ENCODE peak calls at places on chromosomes 12 and 14, in eight cellular contexts. A, V, S, H, L, Z, W and O are unnamed samples.

GRCh38 chr12:93571854-93572711 is at the start of gene SOCS2:
- DNase-seq in Z (no peak), L (peak), V (no peak), H (peak), A (no peak), W (peak), S (peak), O (no peak)

GRCh38 chr12:106753526-106753925 is 21.0 kb upstream of the RIC8B start:
- DNase-seq in V (no peak), L (peak), Z (no peak), W (peak), S (no peak), A (no peak), H (no peak), O (no peak)

GRCh38 chr12:121810234-121810817 is 6.5 kb downstream of the SETD1B start:
- DNase-seq in Z (no peak), H (no peak), V (no peak), S (no peak), A (no peak), L (no peak), W (no peak), O (no peak)

GRCh38 chr12:84033162-84033561 is 879.4 kb downstream of the SLC6A15 start:
- DNase-seq in W (no peak), A (no peak), H (no peak), L (no peak), S (no peak), Z (no peak), V (no peak), O (no peak)

GRCh38 chr14:99236386-99237133 is 35.4 kb downstream of the BCL11B start:
- DNase-seq in Z (no peak), W (no peak), V (no peak), L (no peak), A (no peak), H (no peak), S (no peak), O (no peak)

GRCh38 chr12:5505751-5506150 is 73.8 kb downstream of the NTF3 start:
- DNase-seq in V (no peak), S (no peak), W (no peak), Z (no peak), L (no peak), H (no peak), A (no peak), O (no peak)

GRCh38 chr12:120264511-120265202 is 873 bp downstream of the PXN start:
- DNase-seq in H (no peak), W (no peak), S (peak), Z (no peak), L (no peak), V (no peak), A (no peak), O (peak)

GRCh38 chr12:10088955-10089354 is 9.8 kb downstream of the CLEC1A start:
- DNase-seq in A (no peak), Z (no peak), L (no peak), S (no peak), V (no peak), H (no peak), W (no peak), O (no peak)

GRCh38 chr12:6363330-6364036 is 11.9 kb downstream of the SCNN1A start:
- DNase-seq in L (peak), V (peak), W (peak), Z (peak), H (peak), A (peak), S (peak), O (no peak)

GRCh38 chr12:111457577-111457976 is 51.9 kb downstream of the SH2B3 start:
- DNase-seq in Z (no peak), W (no peak), A (no peak), L (no peak), V (no peak), H (no peak), S (no peak), O (no peak)

GRCh38 chr14:55772521-55772920 is 192.5 kb downstream of the KTN1 start:
- DNase-seq in Z (no peak), S (no peak), A (no peak), H (no peak), W (no peak), L (no peak), V (no peak), O (no peak)

GRCh38 chr14:100529561-100530031 is 57.6 kb downstream of the BEGAIN start:
- DNase-seq in H (no peak), L (no peak), Z (no peak), V (no peak), S (no peak), A (no peak), W (no peak), O (peak)

GRCh38 chr14:23646648-23647549 is 10.7 kb downstream of the DHRS2 start:
- DNase-seq in L (no peak), H (no peak), S (no peak), Z (no peak), V (peak), W (no peak), A (no peak), O (no peak)

GRCh38 chr14:33879684-33880286 is 71.1 kb downstream of the EGLN3 start:
- DNase-seq in V (no peak), Z (no peak), L (no peak), H (no peak), A (no peak), W (no peak), S (no peak), O (no peak)

GRCh38 chr12:89390802-89391673 is 38.7 kb upstream of the DUSP6 start:
- DNase-seq in A (no peak), L (no peak), Z (no peak), S (no peak), W (peak), V (peak), H (peak), O (no peak)